ENCODE peak calls at places on chromosome 13, in five cellular contexts. One of them, this sample, is unnamed.

GRCh38 chr13:67281476-67281875 is 51.3 kb upstream of the PCDH9 start:
- DNase-seq in suprapubic skin: no peak
- DNase-seq in A549: no peak
- DNase-seq in esophagus muscularis mucosa: no peak
- DNase-seq in stomach: no peak
- DNase-seq in this sample: no peak

GRCh38 chr13:105774739-105775460 is 760.6 kb downstream of the EFNB2 start:
- DNase-seq in A549: peak; percentile 58
- DNase-seq in stomach: no peak
- DNase-seq in suprapubic skin: no peak
- DNase-seq in esophagus muscularis mucosa: no peak
- DNase-seq in this sample: no peak

GRCh38 chr13:111550062-111550461 is 229.6 kb downstream of the TEX29 start:
- DNase-seq in A549: no peak
- DNase-seq in suprapubic skin: no peak
- DNase-seq in esophagus muscularis mucosa: no peak
- DNase-seq in stomach: no peak
- DNase-seq in this sample: no peak

GRCh38 chr13:109517516-109517915 is 268.9 kb downstream of the IRS2 start:
- DNase-seq in A549: no peak
- DNase-seq in esophagus muscularis mucosa: no peak
- DNase-seq in suprapubic skin: no peak
- DNase-seq in stomach: no peak
- DNase-seq in this sample: no peak

GRCh38 chr13:110408286-110408685 is 101.2 kb downstream of the COL4A2 start:
- DNase-seq in stomach: no peak
- DNase-seq in esophagus muscularis mucosa: no peak
- DNase-seq in A549: no peak
- DNase-seq in suprapubic skin: no peak
- DNase-seq in this sample: no peak

GRCh38 chr13:35693142-35693784 is 216.8 kb upstream of the MAB21L1 start:
- DNase-seq in esophagus muscularis mucosa: no peak
- DNase-seq in stomach: no peak
- DNase-seq in suprapubic skin: no peak
- DNase-seq in A549: no peak
- DNase-seq in this sample: no peak

GRCh38 chr13:97257800-97258799 is 36.0 kb downstream of the MBNL2 start:
- DNase-seq in esophagus muscularis mucosa: no peak
- DNase-seq in A549: peak; percentile 95
- DNase-seq in suprapubic skin: peak; percentile 88
- DNase-seq in stomach: no peak
- DNase-seq in this sample: peak; percentile 64

GRCh38 chr13:31638577-31638976 is 100.7 kb upstream of the RXFP2 start:
- DNase-seq in stomach: no peak
- DNase-seq in esophagus muscularis mucosa: no peak
- DNase-seq in A549: no peak
- DNase-seq in suprapubic skin: no peak
- DNase-seq in this sample: no peak

GRCh38 chr13:42255854-42256253 is 16.1 kb upstream of the AKAP11 start:
- DNase-seq in esophagus muscularis mucosa: no peak
- DNase-seq in suprapubic skin: no peak
- DNase-seq in stomach: no peak
- DNase-seq in A549: no peak
- DNase-seq in this sample: no peak

DNA sequence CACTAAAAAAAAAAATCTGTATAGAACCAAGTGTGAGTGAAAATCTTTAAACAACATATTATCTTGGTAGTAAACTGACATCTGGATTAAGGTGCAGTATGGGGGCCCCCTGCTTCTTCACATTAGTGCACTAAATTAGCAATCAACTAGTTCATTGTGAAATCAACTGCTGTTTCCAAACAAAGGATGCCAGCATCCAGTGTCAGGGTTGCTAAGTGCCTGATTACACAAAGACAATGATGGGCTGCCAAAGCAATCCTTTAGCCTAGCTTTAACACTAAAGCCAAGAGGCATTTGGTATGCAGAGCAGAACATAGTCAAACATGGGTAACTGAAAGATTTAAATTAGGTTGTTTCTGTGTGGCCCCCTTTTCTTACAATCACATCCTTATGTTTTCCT is 543.2 kb upstream of the SLITRK5 start:
- DNase-seq in A549: no peak
- DNase-seq in suprapubic skin: no peak
- DNase-seq in esophagus muscularis mucosa: no peak
- DNase-seq in stomach: no peak
- DNase-seq in this sample: no peak
- TF ChIP-seq EP300 in A549: no peak
- TF ChIP-seq EP300 in suprapubic skin: no peak
- TF ChIP-seq EP300 in esophagus muscularis mucosa: no peak
- TF ChIP-seq EP300 in stomach: no peak
- TF ChIP-seq EP300 in this sample: no peak

GRCh38 chr13:90565985-90566713 is 781.3 kb upstream of the MIR17HG start:
- DNase-seq in stomach: no peak
- DNase-seq in esophagus muscularis mucosa: no peak
- DNase-seq in suprapubic skin: no peak
- DNase-seq in A549: no peak
- DNase-seq in this sample: no peak
- TF ChIP-seq EP300 in stomach: no peak
- TF ChIP-seq EP300 in esophagus muscularis mucosa: no peak
- TF ChIP-seq EP300 in suprapubic skin: no peak
- TF ChIP-seq EP300 in A549: no peak
- TF ChIP-seq EP300 in this sample: no peak

DNA sequence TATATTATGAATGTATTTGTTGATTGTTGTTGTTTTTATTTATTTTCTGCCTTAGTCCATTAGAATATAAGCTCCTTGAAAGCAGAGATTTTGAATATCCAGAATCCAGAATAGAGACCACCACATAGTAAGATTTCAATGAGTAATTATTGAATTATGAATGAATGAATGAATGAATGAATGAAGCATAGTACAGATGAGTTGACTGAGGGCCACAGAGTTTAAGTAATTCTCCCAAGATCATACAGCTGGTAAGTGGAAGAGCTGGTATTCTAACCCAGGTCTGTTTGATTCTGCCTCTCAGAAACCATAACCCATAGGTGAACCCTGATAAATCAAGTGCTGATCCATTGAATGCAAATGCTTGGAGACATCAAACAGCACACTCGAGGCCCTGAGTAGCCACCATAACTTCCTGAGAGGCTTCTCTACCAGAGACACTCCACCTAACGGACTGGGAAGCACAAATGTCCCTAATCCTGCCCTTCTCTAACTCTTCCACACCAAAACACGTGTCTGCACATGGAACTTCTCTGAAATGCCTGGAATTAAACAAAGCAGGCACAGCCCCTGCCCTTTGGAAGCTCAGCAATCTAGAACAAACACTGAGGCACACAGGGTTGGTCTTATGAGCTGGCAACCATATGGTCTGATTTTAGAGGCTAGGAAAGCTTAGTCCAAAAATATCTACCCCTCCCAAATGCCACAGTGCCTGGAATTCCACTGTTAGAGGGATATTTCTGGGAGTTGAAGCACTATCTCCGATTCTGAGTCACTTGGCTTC is 190.1 kb downstream of the FOXO1 start:
- DNase-seq in stomach: no peak
- DNase-seq in A549: peak; percentile 67
- DNase-seq in suprapubic skin: no peak
- DNase-seq in esophagus muscularis mucosa: no peak
- DNase-seq in this sample: no peak
- TF ChIP-seq EP300 in stomach: no peak
- TF ChIP-seq EP300 in A549: no peak
- TF ChIP-seq EP300 in suprapubic skin: no peak
- TF ChIP-seq EP300 in esophagus muscularis mucosa: no peak
- TF ChIP-seq EP300 in this sample: no peak

GRCh38 chr13:73189766-73190165 is 131.0 kb downstream of the KLF5 start:
- DNase-seq in esophagus muscularis mucosa: no peak
- DNase-seq in A549: no peak
- DNase-seq in stomach: no peak
- DNase-seq in suprapubic skin: no peak
- DNase-seq in this sample: no peak
- TF ChIP-seq EP300 in esophagus muscularis mucosa: no peak
- TF ChIP-seq EP300 in A549: no peak
- TF ChIP-seq EP300 in stomach: no peak
- TF ChIP-seq EP300 in suprapubic skin: no peak
- TF ChIP-seq EP300 in this sample: no peak

DNA sequence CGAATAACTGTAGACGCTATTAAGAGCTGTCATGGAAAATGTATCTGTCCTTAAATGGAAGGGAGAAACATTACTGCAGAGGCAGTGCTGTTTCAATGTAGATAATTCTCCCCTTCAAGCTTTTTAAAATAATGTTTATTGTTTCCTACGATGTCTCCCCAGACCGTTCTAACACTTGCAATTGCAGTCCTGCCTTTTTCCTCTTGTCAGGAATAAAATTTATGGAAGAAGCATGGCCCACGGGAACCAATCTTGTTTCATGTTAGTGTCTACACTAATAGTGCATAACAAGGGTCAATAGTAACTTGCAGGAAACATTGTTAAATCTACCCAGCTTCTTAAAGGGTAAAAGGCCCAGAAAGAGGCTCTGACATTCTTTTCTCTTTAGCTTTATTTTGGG is 159.6 kb downstream of the GPC6 start:
- DNase-seq in stomach: no peak
- DNase-seq in suprapubic skin: no peak
- DNase-seq in A549: no peak
- DNase-seq in esophagus muscularis mucosa: no peak
- DNase-seq in this sample: no peak
- TF ChIP-seq EP300 in stomach: no peak
- TF ChIP-seq EP300 in suprapubic skin: no peak
- TF ChIP-seq EP300 in A549: no peak
- TF ChIP-seq EP300 in esophagus muscularis mucosa: no peak
- TF ChIP-seq EP300 in this sample: no peak

GRCh38 chr13:48979892-48980291 is 4.2 kb downstream of the FNDC3A start:
- DNase-seq in stomach: no peak
- DNase-seq in esophagus muscularis mucosa: no peak
- DNase-seq in A549: no peak
- DNase-seq in suprapubic skin: no peak
- DNase-seq in this sample: no peak
- TF ChIP-seq EP300 in stomach: no peak
- TF ChIP-seq EP300 in esophagus muscularis mucosa: no peak
- TF ChIP-seq EP300 in A549: no peak
- TF ChIP-seq EP300 in suprapubic skin: no peak
- TF ChIP-seq EP300 in this sample: no peak

GRCh38 chr13:65401315-65401714 is 1828.8 kb downstream of the PCDH9 start:
- DNase-seq in A549: no peak
- DNase-seq in stomach: no peak
- DNase-seq in suprapubic skin: no peak
- DNase-seq in esophagus muscularis mucosa: no peak
- DNase-seq in this sample: no peak
- TF ChIP-seq EP300 in A549: no peak
- TF ChIP-seq EP300 in stomach: no peak
- TF ChIP-seq EP300 in suprapubic skin: no peak
- TF ChIP-seq EP300 in esophagus muscularis mucosa: no peak
- TF ChIP-seq EP300 in this sample: no peak

DNA sequence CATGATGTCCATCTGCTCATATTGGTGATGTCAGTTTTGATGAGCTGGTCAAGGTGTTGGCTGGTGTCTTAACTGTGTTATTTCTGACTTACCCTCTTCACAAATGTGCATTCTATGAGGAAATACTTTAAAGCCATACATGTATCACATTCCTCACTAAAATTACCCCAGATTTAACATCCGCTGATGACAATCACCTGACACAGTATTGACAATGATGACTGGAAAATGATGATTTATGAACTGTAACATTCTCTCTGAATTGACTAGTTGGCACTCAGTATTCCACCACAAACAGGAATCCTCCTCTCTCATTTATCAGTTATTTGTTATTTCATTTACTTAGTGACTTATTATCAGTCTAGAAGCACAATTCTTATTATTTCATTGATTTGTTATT is 117.3 kb downstream of the ITGBL1 start:
- DNase-seq in stomach: no peak
- DNase-seq in suprapubic skin: no peak
- DNase-seq in A549: no peak
- DNase-seq in esophagus muscularis mucosa: no peak
- DNase-seq in this sample: no peak
- TF ChIP-seq EP300 in stomach: no peak
- TF ChIP-seq EP300 in suprapubic skin: no peak
- TF ChIP-seq EP300 in A549: no peak
- TF ChIP-seq EP300 in esophagus muscularis mucosa: no peak
- TF ChIP-seq EP300 in this sample: no peak

GRCh38 chr13:39107484-39108040 is 69.3 kb downstream of the NHLRC3 start:
- DNase-seq in suprapubic skin: no peak
- DNase-seq in A549: no peak
- DNase-seq in esophagus muscularis mucosa: no peak
- DNase-seq in stomach: no peak
- DNase-seq in this sample: no peak
- TF ChIP-seq EP300 in suprapubic skin: no peak
- TF ChIP-seq EP300 in A549: no peak
- TF ChIP-seq EP300 in esophagus muscularis mucosa: no peak
- TF ChIP-seq EP300 in stomach: no peak
- TF ChIP-seq EP300 in this sample: no peak